ENCODE peak calls at places on chromosomes 5 and 9, in nine cellular contexts. One of them, this sample, is unnamed.

GRCh38 chr9:131585375-131585774 is 40.1 kb downstream of the PRRT1B start:
- DNase-seq in C1 segment of cervical spinal cord: no peak
- DNase-seq in fibroblast of gingiva: no peak
- DNase-seq in tibial artery: no peak
- DNase-seq in cerebellar cortex: no peak
- DNase-seq in GM13976: no peak
- DNase-seq in dorsolateral prefrontal cortex: no peak
- DNase-seq in dermis microvascular lymphatic vessel endothelial cell: peak; percentile 65
- DNase-seq in NCI-H69: no peak
- DNase-seq in this sample: no peak

GRCh38 chr5:10286552-10287227 is 21.0 kb downstream of the CMBL start:
- DNase-seq in tibial artery: no peak
- DNase-seq in fibroblast of gingiva: peak; percentile 73
- DNase-seq in GM13976: no peak
- DNase-seq in NCI-H69: no peak
- DNase-seq in dorsolateral prefrontal cortex: peak; percentile 33
- DNase-seq in C1 segment of cervical spinal cord: no peak
- DNase-seq in dermis microvascular lymphatic vessel endothelial cell: no peak
- DNase-seq in cerebellar cortex: no peak
- DNase-seq in this sample: peak; percentile 85

GRCh38 chr9:23825143-23825531 is 903 bp downstream of the ELAVL2 start:
- DNase-seq in tibial artery: no peak
- DNase-seq in dorsolateral prefrontal cortex: no peak
- DNase-seq in dermis microvascular lymphatic vessel endothelial cell: no peak
- DNase-seq in cerebellar cortex: peak; percentile 72
- DNase-seq in fibroblast of gingiva: no peak
- DNase-seq in NCI-H69: peak; percentile 85
- DNase-seq in GM13976: no peak
- DNase-seq in C1 segment of cervical spinal cord: no peak
- DNase-seq in this sample: no peak

GRCh38 chr5:110956913-110957813 is 114.3 kb upstream of the TSLP start:
- DNase-seq in C1 segment of cervical spinal cord: no peak
- DNase-seq in GM13976: no peak
- DNase-seq in cerebellar cortex: no peak
- DNase-seq in fibroblast of gingiva: no peak
- DNase-seq in dermis microvascular lymphatic vessel endothelial cell: no peak
- DNase-seq in NCI-H69: no peak
- DNase-seq in tibial artery: no peak
- DNase-seq in dorsolateral prefrontal cortex: no peak
- DNase-seq in this sample: no peak

GRCh38 chr5:113151641-113152040 is 175.0 kb downstream of the DCP2 start:
- DNase-seq in GM13976: no peak
- DNase-seq in dorsolateral prefrontal cortex: no peak
- DNase-seq in cerebellar cortex: no peak
- DNase-seq in tibial artery: no peak
- DNase-seq in dermis microvascular lymphatic vessel endothelial cell: no peak
- DNase-seq in NCI-H69: no peak
- DNase-seq in C1 segment of cervical spinal cord: no peak
- DNase-seq in fibroblast of gingiva: no peak
- DNase-seq in this sample: no peak

GRCh38 chr9:114300846-114301797 is 21.8 kb upstream of the ORM1 start:
- DNase-seq in GM13976: no peak
- DNase-seq in fibroblast of gingiva: no peak
- DNase-seq in tibial artery: peak; percentile 51
- DNase-seq in NCI-H69: no peak
- DNase-seq in cerebellar cortex: no peak
- DNase-seq in dermis microvascular lymphatic vessel endothelial cell: no peak
- DNase-seq in C1 segment of cervical spinal cord: no peak
- DNase-seq in dorsolateral prefrontal cortex: no peak
- DNase-seq in this sample: no peak

GRCh38 chr5:30878751-30879150 is 314.7 kb upstream of the CDH6 start:
- DNase-seq in C1 segment of cervical spinal cord: no peak
- DNase-seq in dorsolateral prefrontal cortex: no peak
- DNase-seq in NCI-H69: no peak
- DNase-seq in tibial artery: no peak
- DNase-seq in dermis microvascular lymphatic vessel endothelial cell: no peak
- DNase-seq in cerebellar cortex: no peak
- DNase-seq in fibroblast of gingiva: no peak
- DNase-seq in GM13976: no peak
- DNase-seq in this sample: no peak

GRCh38 chr5:52800394-52801213 is 12.9 kb downstream of the ITGA1 start:
- DNase-seq in C1 segment of cervical spinal cord: peak; percentile 76
- DNase-seq in GM13976: peak; percentile 24
- DNase-seq in cerebellar cortex: peak; percentile 61
- DNase-seq in tibial artery: peak; percentile 86
- DNase-seq in dermis microvascular lymphatic vessel endothelial cell: peak; percentile 83
- DNase-seq in NCI-H69: peak; percentile 80
- DNase-seq in dorsolateral prefrontal cortex: peak; percentile 30
- DNase-seq in fibroblast of gingiva: peak; percentile 74
- DNase-seq in this sample: no peak

GRCh38 chr5:36150676-36151433 is 832 bp downstream of the LMBRD2 start:
- DNase-seq in GM13976: peak; percentile 62
- DNase-seq in tibial artery: no peak
- DNase-seq in dorsolateral prefrontal cortex: peak; percentile 54
- DNase-seq in NCI-H69: peak; percentile 89
- DNase-seq in fibroblast of gingiva: peak; percentile 48
- DNase-seq in dermis microvascular lymphatic vessel endothelial cell: peak; percentile 68
- DNase-seq in C1 segment of cervical spinal cord: no peak
- DNase-seq in cerebellar cortex: peak; percentile 60
- DNase-seq in this sample: peak; percentile 16

GRCh38 chr5:62779010-62779422 is 200.4 kb downstream of the LRRC70 start:
- DNase-seq in fibroblast of gingiva: peak; percentile 42
- DNase-seq in dorsolateral prefrontal cortex: no peak
- DNase-seq in GM13976: peak; percentile 70
- DNase-seq in C1 segment of cervical spinal cord: no peak
- DNase-seq in dermis microvascular lymphatic vessel endothelial cell: peak; percentile 66
- DNase-seq in tibial artery: no peak
- DNase-seq in cerebellar cortex: peak; percentile 51
- DNase-seq in NCI-H69: peak; percentile 79
- DNase-seq in this sample: peak; percentile 41

GRCh38 chr9:98326402-98327248 is 71.2 kb upstream of the TBC1D2 start:
- DNase-seq in cerebellar cortex: no peak
- DNase-seq in dorsolateral prefrontal cortex: no peak
- DNase-seq in dermis microvascular lymphatic vessel endothelial cell: no peak
- DNase-seq in tibial artery: no peak
- DNase-seq in GM13976: no peak
- DNase-seq in fibroblast of gingiva: peak; percentile 65
- DNase-seq in C1 segment of cervical spinal cord: no peak
- DNase-seq in NCI-H69: peak; percentile 41
- DNase-seq in this sample: no peak

GRCh38 chr5:173488144-173488543 is 128.3 kb downstream of the BOD1 start:
- DNase-seq in tibial artery: peak; percentile 6
- DNase-seq in fibroblast of gingiva: no peak
- DNase-seq in GM13976: no peak
- DNase-seq in cerebellar cortex: no peak
- DNase-seq in NCI-H69: no peak
- DNase-seq in dermis microvascular lymphatic vessel endothelial cell: no peak
- DNase-seq in dorsolateral prefrontal cortex: no peak
- DNase-seq in C1 segment of cervical spinal cord: no peak
- DNase-seq in this sample: no peak

GRCh38 chr9:95505676-95506437 is 10.9 kb downstream of the PTCH1 start:
- DNase-seq in C1 segment of cervical spinal cord: peak; percentile 57
- DNase-seq in dorsolateral prefrontal cortex: peak; percentile 47
- DNase-seq in cerebellar cortex: peak; percentile 66
- DNase-seq in GM13976: peak; percentile 61
- DNase-seq in dermis microvascular lymphatic vessel endothelial cell: peak; percentile 70
- DNase-seq in NCI-H69: peak; percentile 94
- DNase-seq in tibial artery: peak; percentile 71
- DNase-seq in fibroblast of gingiva: peak; percentile 33
- DNase-seq in this sample: no peak

GRCh38 chr9:135718616-135719015 is 16.6 kb downstream of the KCNT1 start:
- DNase-seq in C1 segment of cervical spinal cord: no peak
- DNase-seq in cerebellar cortex: no peak
- DNase-seq in dermis microvascular lymphatic vessel endothelial cell: peak; percentile 80
- DNase-seq in fibroblast of gingiva: no peak
- DNase-seq in dorsolateral prefrontal cortex: peak; percentile 85
- DNase-seq in tibial artery: no peak
- DNase-seq in NCI-H69: peak; percentile 78
- DNase-seq in GM13976: no peak
- DNase-seq in this sample: no peak